ENCODE peak calls at places on chromosome 14, in five cellular contexts. D, W, F, E and X are unnamed samples.

GRCh38 chr14:51979399-51979709 is 10.0 kb upstream of the RTRAF start:
- DNase-seq in D (no peak), F (no peak), E (no peak), W (no peak), X (no peak)

GRCh38 chr14:71621966-71622365 is 310.3 kb upstream of the RGS6 start:
- DNase-seq in W (no peak), E (no peak), D (no peak), F (no peak), X (no peak)

GRCh38 chr14:66395300-66395699 is 90.9 kb upstream of the CCDC196 start:
- DNase-seq in D (peak), E (no peak), W (no peak), F (no peak), X (no peak)

GRCh38 chr14:95935228-95935822 is 58.7 kb downstream of the TUNAR start:
- DNase-seq in D (no peak), E (no peak), W (peak), F (no peak), X (peak)

GRCh38 chr14:73662439-73663056 is 17.8 kb downstream of the DNAL1 start:
- DNase-seq in D (no peak), F (peak), E (no peak), W (no peak), X (peak)

GRCh38 chr14:100711493-100711892 is 15.2 kb upstream of the DLK1 start:
- DNase-seq in D (no peak), W (no peak), E (no peak), F (no peak), X (no peak)

GRCh38 chr14:24058260-24058950 is 6.6 kb downstream of the CARMIL3 start:
- DNase-seq in F (peak), W (peak), D (peak), E (no peak), X (peak)

GRCh38 chr14:22185191-22185590 is 403.8 kb downstream of the DAD1 start:
- DNase-seq in D (no peak), F (no peak), W (no peak), E (no peak), X (no peak)

GRCh38 chr14:49692895-49693737 is at the start of gene KLHDC1:
- DNase-seq in D (peak), F (peak), E (peak), W (peak), X (peak)

GRCh38 chr14:70005281-70005805 is 126.1 kb downstream of the SMOC1 start:
- DNase-seq in F (no peak), W (no peak), D (no peak), E (no peak), X (no peak)

GRCh38 chr14:34029921-34030334 is 79.1 kb upstream of the EGLN3 start:
- DNase-seq in F (no peak), D (no peak), E (no peak), W (no peak), X (no peak)

GRCh38 chr14:104224516-104225281 is 86.3 kb downstream of the KIF26A start:
- DNase-seq in F (peak), W (peak), D (peak), E (no peak), X (no peak)

GRCh38 chr14:98236314-98236713 is 1035.7 kb downstream of the BCL11B start:
- DNase-seq in F (no peak), W (no peak), D (no peak), E (no peak), X (no peak)

GRCh38 chr14:100914597-100915021 is 11.1 kb upstream of the RTL1 start:
- DNase-seq in E (no peak), D (no peak), W (no peak), F (no peak), X (no peak)

GRCh38 chr14:96797943-96798349 is 764 bp downstream of the VRK1 start:
- DNase-seq in E (no peak), D (peak), W (no peak), F (peak), X (no peak)

GRCh38 chr14:94558842-94559241 is 2.4 kb upstream of the SERPINA4 start:
- DNase-seq in W (no peak), F (no peak), D (no peak), E (no peak), X (no peak)

GRCh38 chr14:78633747-78634146 is 463.6 kb downstream of the NRXN3 start:
- DNase-seq in D (no peak), E (no peak), W (no peak), F (no peak), X (no peak)

GRCh38 chr14:24806061-24806678 is 172.2 kb upstream of the GZMB start:
- DNase-seq in F (peak), W (peak), D (peak), E (no peak), X (peak)

GRCh38 chr14:94773682-94774211 is 3.8 kb upstream of the GSC start:
- DNase-seq in F (no peak), D (no peak), E (no peak), W (no peak), X (no peak)

GRCh38 chr14:64114166-64114565 is 180.0 kb downstream of the ESR2 start:
- DNase-seq in F (no peak), D (no peak), E (no peak), W (no peak), X (no peak)

GRCh38 chr14:71248204-71248603 is 340.9 kb downstream of the PCNX1 start:
- DNase-seq in F (no peak), W (no peak), E (no peak), D (no peak), X (no peak)

GRCh38 chr14:73627033-73627432 is 14.7 kb downstream of the ACOT6 start:
- DNase-seq in E (no peak), D (no peak), F (no peak), W (no peak), X (no peak)

GRCh38 chr14:23577710-23578392 is 739 bp downstream of the JPH4 start:
- DNase-seq in W (no peak), F (no peak), E (no peak), D (peak), X (no peak)

GRCh38 chr14:61559641-61560201 is 135.6 kb upstream of the HIF1A start:
- DNase-seq in E (no peak), D (no peak), F (peak), W (no peak), X (no peak)

GRCh38 chr14:99541677-99542470 is 60.7 kb downstream of the CCNK start:
- DNase-seq in F (peak), W (no peak), E (no peak), D (no peak), X (no peak)

GRCh38 chr14:60485600-60486251 is at the start of gene C14orf39:
- DNase-seq in D (no peak), W (no peak), E (no peak), F (peak), X (no peak)

GRCh38 chr14:88551936-88552565 is 2.8 kb downstream of the PTPN21 start:
- DNase-seq in E (no peak), D (no peak), F (peak), W (no peak), X (no peak)

GRCh38 chr14:26163761-26164160 is 434.1 kb downstream of the NOVA1 start:
- DNase-seq in D (no peak), F (no peak), W (no peak), E (no peak), X (peak)

GRCh38 chr14:103740991-103741689 is 25.5 kb downstream of the ZFYVE21 start:
- DNase-seq in F (no peak), W (no peak), E (no peak), D (no peak), X (no peak)

GRCh38 chr14:91357272-91357671 is 60.3 kb downstream of the CCDC88C start:
- DNase-seq in F (no peak), W (no peak), D (no peak), E (no peak), X (no peak)

GRCh38 chr14:50397461-50398196 is 948 bp upstream of the CDKL1 start:
- DNase-seq in F (peak), E (no peak), W (no peak), D (no peak), X (no peak)